ENCODE peak calls at places on chromosomes 3 and 15, in six cellular contexts. One of them, this sample, is unnamed.

GRCh38 chr15:53786421-53786820 is 27.0 kb upstream of the WDR72 start:
- DNase-seq in dorsolateral prefrontal cortex: no peak
- DNase-seq in left ventricle myocardium inferior: no peak
- DNase-seq in upper lobe of right lung: no peak
- DNase-seq in stomach: no peak
- DNase-seq in tibial artery: no peak
- DNase-seq in this sample: no peak

GRCh38 chr15:99932676-99933402 is 199.6 kb upstream of the LYSMD4 start:
- DNase-seq in dorsolateral prefrontal cortex: no peak
- DNase-seq in left ventricle myocardium inferior: peak
- DNase-seq in upper lobe of right lung: no peak
- DNase-seq in stomach: no peak
- DNase-seq in tibial artery: no peak
- DNase-seq in this sample: no peak

GRCh38 chr15:39767921-39768320 is 14.7 kb downstream of the FSIP1 start:
- DNase-seq in dorsolateral prefrontal cortex: no peak
- DNase-seq in left ventricle myocardium inferior: no peak
- DNase-seq in upper lobe of right lung: no peak
- DNase-seq in stomach: no peak
- DNase-seq in tibial artery: no peak
- DNase-seq in this sample: no peak

GRCh38 chr3:197528190-197528589 is 27.6 kb downstream of the BDH1 start:
- DNase-seq in dorsolateral prefrontal cortex: no peak
- DNase-seq in left ventricle myocardium inferior: no peak
- DNase-seq in upper lobe of right lung: no peak
- DNase-seq in stomach: no peak
- DNase-seq in tibial artery: peak
- DNase-seq in this sample: no peak

GRCh38 chr3:83523470-83524073 is 1435.2 kb upstream of the CADM2 start:
- DNase-seq in dorsolateral prefrontal cortex: no peak
- DNase-seq in left ventricle myocardium inferior: no peak
- DNase-seq in upper lobe of right lung: no peak
- DNase-seq in stomach: no peak
- DNase-seq in tibial artery: no peak
- DNase-seq in this sample: peak

GRCh38 chr15:63506537-63507035 is 2.2 kb downstream of the USP3 start:
- DNase-seq in dorsolateral prefrontal cortex: no peak
- DNase-seq in left ventricle myocardium inferior: no peak
- DNase-seq in upper lobe of right lung: no peak
- DNase-seq in stomach: no peak
- DNase-seq in tibial artery: no peak
- DNase-seq in this sample: peak

GRCh38 chr3:55198554-55198953 is 270.7 kb upstream of the LRTM1 start:
- DNase-seq in dorsolateral prefrontal cortex: no peak
- DNase-seq in left ventricle myocardium inferior: no peak
- DNase-seq in upper lobe of right lung: no peak
- DNase-seq in stomach: no peak
- DNase-seq in tibial artery: no peak
- DNase-seq in this sample: no peak

GRCh38 chr3:17046623-17047022 is 161.9 kb downstream of the PLCL2 start:
- DNase-seq in dorsolateral prefrontal cortex: no peak
- DNase-seq in left ventricle myocardium inferior: no peak
- DNase-seq in upper lobe of right lung: no peak
- DNase-seq in stomach: no peak
- DNase-seq in tibial artery: no peak
- DNase-seq in this sample: no peak

GRCh38 chr3:173502983-173503568 is 105.5 kb downstream of the NLGN1 start:
- DNase-seq in dorsolateral prefrontal cortex: no peak
- DNase-seq in left ventricle myocardium inferior: no peak
- DNase-seq in upper lobe of right lung: no peak
- DNase-seq in stomach: no peak
- DNase-seq in tibial artery: no peak
- DNase-seq in this sample: no peak

GRCh38 chr3:100781311-100781710 is 72.0 kb downstream of the TFG start:
- DNase-seq in dorsolateral prefrontal cortex: no peak
- DNase-seq in left ventricle myocardium inferior: no peak
- DNase-seq in upper lobe of right lung: no peak
- DNase-seq in stomach: no peak
- DNase-seq in tibial artery: no peak
- DNase-seq in this sample: no peak

GRCh38 chr3:23036728-23037127 is 166.4 kb upstream of the UBE2E2 start:
- DNase-seq in dorsolateral prefrontal cortex: no peak
- DNase-seq in left ventricle myocardium inferior: no peak
- DNase-seq in upper lobe of right lung: no peak
- DNase-seq in stomach: no peak
- DNase-seq in tibial artery: no peak
- DNase-seq in this sample: no peak

GRCh38 chr15:35243758-35244157 is 158.7 kb upstream of the NANOGP8 start:
- DNase-seq in dorsolateral prefrontal cortex: no peak
- DNase-seq in left ventricle myocardium inferior: no peak
- DNase-seq in upper lobe of right lung: no peak
- DNase-seq in stomach: no peak
- DNase-seq in tibial artery: no peak
- DNase-seq in this sample: peak

GRCh38 chr3:192445768-192446644 is 281.3 kb downstream of the FGF12 start:
- DNase-seq in dorsolateral prefrontal cortex: peak
- DNase-seq in left ventricle myocardium inferior: no peak
- DNase-seq in upper lobe of right lung: no peak
- DNase-seq in stomach: no peak
- DNase-seq in tibial artery: no peak
- DNase-seq in this sample: no peak

GRCh38 chr3:57956119-57956832 is 51.9 kb upstream of the FLNB start:
- DNase-seq in dorsolateral prefrontal cortex: no peak
- DNase-seq in left ventricle myocardium inferior: no peak
- DNase-seq in upper lobe of right lung: no peak
- DNase-seq in stomach: no peak
- DNase-seq in tibial artery: no peak
- DNase-seq in this sample: peak

GRCh38 chr3:36714343-36714742 is 50.0 kb downstream of the DCLK3 start:
- DNase-seq in dorsolateral prefrontal cortex: no peak
- DNase-seq in left ventricle myocardium inferior: no peak
- DNase-seq in upper lobe of right lung: no peak
- DNase-seq in stomach: no peak
- DNase-seq in tibial artery: no peak
- DNase-seq in this sample: no peak

GRCh38 chr3:58659051-58659675 is 7.4 kb downstream of the FAM3D start:
- DNase-seq in dorsolateral prefrontal cortex: peak
- DNase-seq in left ventricle myocardium inferior: no peak
- DNase-seq in upper lobe of right lung: no peak
- DNase-seq in stomach: peak
- DNase-seq in tibial artery: peak
- DNase-seq in this sample: peak

GRCh38 chr3:53939081-53939582 is 47.5 kb upstream of the SELENOK start:
- DNase-seq in dorsolateral prefrontal cortex: no peak
- DNase-seq in left ventricle myocardium inferior: no peak
- DNase-seq in upper lobe of right lung: no peak
- DNase-seq in stomach: no peak
- DNase-seq in tibial artery: no peak
- DNase-seq in this sample: no peak

GRCh38 chr3:128763967-128764366 is 38.0 kb downstream of the RAB7A start:
- DNase-seq in dorsolateral prefrontal cortex: no peak
- DNase-seq in left ventricle myocardium inferior: no peak
- DNase-seq in upper lobe of right lung: no peak
- DNase-seq in stomach: no peak
- DNase-seq in tibial artery: no peak
- DNase-seq in this sample: no peak

GRCh38 chr3:99721633-99722007 is 83.2 kb downstream of the COL8A1 start:
- DNase-seq in dorsolateral prefrontal cortex: no peak
- DNase-seq in left ventricle myocardium inferior: no peak
- DNase-seq in upper lobe of right lung: no peak
- DNase-seq in stomach: no peak
- DNase-seq in tibial artery: no peak
- DNase-seq in this sample: no peak

GRCh38 chr3:152376351-152377183 is 107.8 kb downstream of the MBNL1 start:
- DNase-seq in dorsolateral prefrontal cortex: no peak
- DNase-seq in left ventricle myocardium inferior: no peak
- DNase-seq in upper lobe of right lung: no peak
- DNase-seq in stomach: no peak
- DNase-seq in tibial artery: peak
- DNase-seq in this sample: no peak

GRCh38 chr3:32684800-32685603 is at the start of gene CNOT10:
- DNase-seq in dorsolateral prefrontal cortex: peak
- DNase-seq in left ventricle myocardium inferior: peak
- DNase-seq in upper lobe of right lung: peak
- DNase-seq in stomach: peak
- DNase-seq in tibial artery: peak
- DNase-seq in this sample: peak

GRCh38 chr3:161066926-161067325 is 38.2 kb downstream of the B3GALNT1 start:
- DNase-seq in dorsolateral prefrontal cortex: no peak
- DNase-seq in left ventricle myocardium inferior: no peak
- DNase-seq in upper lobe of right lung: no peak
- DNase-seq in stomach: no peak
- DNase-seq in tibial artery: no peak
- DNase-seq in this sample: no peak

GRCh38 chr3:165814380-165814779 is 22.8 kb downstream of the BCHE start:
- DNase-seq in dorsolateral prefrontal cortex: no peak
- DNase-seq in left ventricle myocardium inferior: no peak
- DNase-seq in upper lobe of right lung: no peak
- DNase-seq in stomach: no peak
- DNase-seq in tibial artery: no peak
- DNase-seq in this sample: no peak

GRCh38 chr3:152556731-152557254 is 278.1 kb upstream of the P2RY1 start:
- DNase-seq in dorsolateral prefrontal cortex: no peak
- DNase-seq in left ventricle myocardium inferior: peak
- DNase-seq in upper lobe of right lung: no peak
- DNase-seq in stomach: no peak
- DNase-seq in tibial artery: peak
- DNase-seq in this sample: peak

GRCh38 chr3:147191795-147192385 is 214.5 kb downstream of the ZIC4 start:
- DNase-seq in dorsolateral prefrontal cortex: no peak
- DNase-seq in left ventricle myocardium inferior: no peak
- DNase-seq in upper lobe of right lung: no peak
- DNase-seq in stomach: no peak
- DNase-seq in tibial artery: no peak
- DNase-seq in this sample: peak

GRCh38 chr15:52076889-52077781 is 35.4 kb downstream of the BCL2L10 start:
- DNase-seq in dorsolateral prefrontal cortex: no peak
- DNase-seq in left ventricle myocardium inferior: no peak
- DNase-seq in upper lobe of right lung: no peak
- DNase-seq in stomach: no peak
- DNase-seq in tibial artery: no peak
- DNase-seq in this sample: peak

GRCh38 chr15:76795217-76795616 is 109.9 kb downstream of the SCAPER start:
- DNase-seq in dorsolateral prefrontal cortex: no peak
- DNase-seq in left ventricle myocardium inferior: no peak
- DNase-seq in upper lobe of right lung: no peak
- DNase-seq in stomach: no peak
- DNase-seq in tibial artery: no peak
- DNase-seq in this sample: no peak

DNA sequence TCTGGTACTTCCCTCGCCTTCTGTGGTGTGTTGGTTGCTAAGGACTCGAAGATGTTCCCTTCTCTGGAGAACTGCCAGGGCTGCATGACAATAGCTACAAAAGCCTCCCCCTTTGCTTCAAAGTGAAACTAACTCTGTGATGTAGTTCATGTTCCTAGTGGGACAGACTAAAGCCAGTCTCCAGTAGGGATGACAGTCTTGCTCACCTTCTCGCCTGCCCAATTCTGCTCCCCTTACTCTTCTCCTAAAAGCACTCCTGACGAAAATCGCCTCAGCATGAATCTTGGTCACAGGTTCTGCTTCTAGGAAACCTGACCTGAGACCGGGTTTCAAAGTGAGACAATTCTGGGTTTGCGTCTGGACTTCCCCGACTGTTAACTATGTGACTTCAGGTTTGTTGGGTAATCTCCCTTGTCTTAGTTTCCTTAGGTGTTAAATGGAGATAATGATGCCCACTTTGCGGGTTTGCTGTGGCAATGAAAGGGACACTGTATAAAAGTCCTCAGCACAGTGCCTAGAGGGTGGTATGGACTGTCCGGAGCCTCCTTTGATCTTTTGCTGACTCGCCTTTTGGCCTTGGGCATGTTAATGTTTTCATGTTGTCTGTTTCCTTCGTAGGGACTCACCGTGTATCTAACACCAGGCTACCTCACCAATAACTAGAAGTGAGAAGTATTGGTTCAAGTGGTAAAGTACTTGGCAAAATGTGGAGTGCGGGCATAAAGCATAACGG is 24.9 kb upstream of the THRB start:
- DNase-seq in dorsolateral prefrontal cortex: no peak
- DNase-seq in left ventricle myocardium inferior: no peak
- DNase-seq in upper lobe of right lung: no peak
- DNase-seq in stomach: no peak
- DNase-seq in tibial artery: no peak
- DNase-seq in this sample: no peak
- H3K4me3 ChIP-seq in dorsolateral prefrontal cortex: no peak
- H3K4me3 ChIP-seq in left ventricle myocardium inferior: peak
- H3K4me3 ChIP-seq in upper lobe of right lung: no peak
- H3K4me3 ChIP-seq in stomach: no peak
- H3K4me3 ChIP-seq in tibial artery: no peak
- H3K4me3 ChIP-seq in this sample: no peak

DNA sequence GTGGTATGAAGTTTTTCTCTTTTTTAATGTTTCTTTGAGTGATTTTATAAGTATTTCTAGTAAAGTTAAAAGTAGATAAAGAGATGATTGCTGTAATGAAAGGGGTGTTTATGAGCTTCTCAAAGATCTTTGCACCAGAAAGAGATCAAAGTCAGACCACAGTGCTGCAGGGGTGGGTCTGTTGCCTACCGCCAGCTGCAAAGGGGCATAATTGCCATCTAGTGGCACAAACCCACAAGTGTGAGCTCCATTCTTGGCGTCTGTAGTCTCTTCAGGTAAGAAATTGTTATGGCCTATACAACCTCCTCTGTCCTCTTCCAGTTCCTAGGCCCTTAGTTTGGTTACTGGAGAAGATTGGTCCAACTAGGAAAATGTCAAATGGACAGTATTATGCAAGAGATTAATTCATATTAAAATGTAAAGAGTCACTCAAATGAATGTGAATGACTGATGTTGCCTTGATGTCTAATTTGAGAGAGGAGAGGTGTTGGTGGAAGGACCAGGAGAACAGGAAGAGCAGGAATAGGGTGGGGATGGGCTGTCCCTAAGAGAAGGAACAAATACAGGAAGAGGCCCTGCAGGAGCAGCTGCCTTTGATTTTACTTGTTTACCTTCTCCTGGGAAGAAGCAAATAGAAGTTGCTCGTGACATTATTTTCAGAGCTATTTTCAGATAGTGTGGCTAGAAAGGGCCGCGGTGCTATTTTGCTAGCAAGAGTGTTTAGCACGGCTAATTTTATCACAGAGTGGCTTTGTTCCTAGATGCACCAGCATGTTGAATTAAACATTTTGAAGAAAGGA is 53.0 kb upstream of the GSK3B start:
- DNase-seq in dorsolateral prefrontal cortex: no peak
- DNase-seq in left ventricle myocardium inferior: no peak
- DNase-seq in upper lobe of right lung: no peak
- DNase-seq in stomach: peak
- DNase-seq in tibial artery: no peak
- DNase-seq in this sample: peak
- TF ChIP-seq CTCF in dorsolateral prefrontal cortex: peak
- TF ChIP-seq CTCF in left ventricle myocardium inferior: no peak
- TF ChIP-seq CTCF in upper lobe of right lung: peak
- TF ChIP-seq CTCF in stomach: no peak
- TF ChIP-seq CTCF in tibial artery: no peak
- TF ChIP-seq CTCF in this sample: peak

GRCh38 chr15:73754461-73754860 is 1.3 kb upstream of the INSYN1 start:
- DNase-seq in dorsolateral prefrontal cortex: no peak
- DNase-seq in left ventricle myocardium inferior: no peak
- DNase-seq in upper lobe of right lung: peak
- DNase-seq in stomach: no peak
- DNase-seq in tibial artery: no peak
- DNase-seq in this sample: no peak
- H3K4me3 ChIP-seq in dorsolateral prefrontal cortex: no peak
- H3K4me3 ChIP-seq in left ventricle myocardium inferior: no peak
- H3K4me3 ChIP-seq in upper lobe of right lung: no peak
- H3K4me3 ChIP-seq in stomach: no peak
- H3K4me3 ChIP-seq in tibial artery: no peak
- H3K4me3 ChIP-seq in this sample: no peak

GRCh38 chr3:132549169-132549568 is 47.9 kb upstream of the ACKR4 start:
- DNase-seq in dorsolateral prefrontal cortex: no peak
- DNase-seq in left ventricle myocardium inferior: no peak
- DNase-seq in upper lobe of right lung: no peak
- DNase-seq in stomach: no peak
- DNase-seq in tibial artery: no peak
- DNase-seq in this sample: no peak
- TF ChIP-seq CTCF in dorsolateral prefrontal cortex: no peak
- TF ChIP-seq CTCF in left ventricle myocardium inferior: no peak
- TF ChIP-seq CTCF in upper lobe of right lung: no peak
- TF ChIP-seq CTCF in stomach: no peak
- TF ChIP-seq CTCF in tibial artery: no peak
- TF ChIP-seq CTCF in this sample: no peak